ENCODE peak calls at places on chromosomes 3 and 15, in eight cellular contexts. U, W, A, S, Y, D, B and R are unnamed samples.
A peak's percentile ranks its signal among the peaks of the same experiment; 100 is the strongest.

GRCh38 chr3:118544458-118544857 is 490.2 kb downstream of the IGSF11 start:
- DNase-seq in S (no peak), B (peak; percentile 38), Y (no peak), A (no peak), D (no peak), W (no peak), U (no peak), R (no peak)

GRCh38 chr15:43492266-43492665 is 690 bp downstream of the TP53BP1 start:
- DNase-seq in B (no peak), W (no peak), S (no peak), A (no peak), U (no peak), D (peak; percentile 25), Y (no peak), R (no peak)

GRCh38 chr3:164450276-164450905 is 627.9 kb downstream of the SI start:
- DNase-seq in U (no peak), Y (no peak), A (no peak), S (no peak), W (no peak), D (no peak), B (no peak), R (no peak)

GRCh38 chr15:100663066-100663465 is 60.7 kb downstream of the ASB7 start:
- DNase-seq in Y (no peak), U (peak; percentile 22), B (peak; percentile 36), S (no peak), W (no peak), A (peak; percentile 87), D (no peak), R (no peak)

GRCh38 chr3:63947594-63947993 is 35.4 kb upstream of the SCAANT1 start:
- DNase-seq in A (no peak), S (no peak), W (no peak), D (no peak), B (no peak), U (no peak), Y (no peak), R (no peak)

GRCh38 chr3:177777699-177778098 is 580.4 kb upstream of the TBL1XR1 start:
- DNase-seq in S (peak; percentile 51), U (peak; percentile 65), D (peak; percentile 58), W (no peak), B (peak; percentile 51), A (peak; percentile 2), Y (peak; percentile 38), R (peak; percentile 25)

GRCh38 chr3:169542347-169542751 is 121.2 kb downstream of the MECOM start:
- DNase-seq in A (no peak), D (no peak), S (no peak), Y (no peak), W (no peak), U (peak; percentile 74), B (no peak), R (no peak)

GRCh38 chr15:35723120-35723707 is 177.2 kb upstream of the DPH6 start:
- DNase-seq in Y (no peak), W (no peak), B (no peak), U (no peak), A (no peak), S (no peak), D (no peak), R (no peak)

GRCh38 chr3:15630646-15631350 is 29.3 kb downstream of the BTD start:
- DNase-seq in W (no peak), A (peak; percentile 58), D (no peak), U (peak; percentile 64), Y (no peak), B (no peak), S (no peak), R (no peak)

GRCh38 chr15:39472661-39473657 is 107.9 kb upstream of the THBS1 start:
- DNase-seq in A (no peak), B (no peak), S (peak; percentile 76), D (no peak), U (peak; percentile 100), Y (peak; percentile 67), W (peak; percentile 74), R (no peak)

GRCh38 chr3:11096266-11097135 is 57.8 kb upstream of the HRH1 start:
- DNase-seq in U (peak; percentile 94), Y (peak; percentile 50), B (peak; percentile 74), W (peak; percentile 80), D (no peak), S (peak; percentile 90), A (peak; percentile 88), R (peak; percentile 10)

GRCh38 chr3:119636891-119637611 is 23.3 kb downstream of the POPDC2 start:
- DNase-seq in B (no peak), W (no peak), U (no peak), S (no peak), D (no peak), Y (no peak), A (no peak), R (no peak)

GRCh38 chr3:10505050-10505790 is at the start of gene ATP2B2:
- DNase-seq in Y (no peak), B (no peak), D (peak; percentile 13), S (no peak), A (peak; percentile 22), W (no peak), U (no peak), R (no peak)

DNA sequence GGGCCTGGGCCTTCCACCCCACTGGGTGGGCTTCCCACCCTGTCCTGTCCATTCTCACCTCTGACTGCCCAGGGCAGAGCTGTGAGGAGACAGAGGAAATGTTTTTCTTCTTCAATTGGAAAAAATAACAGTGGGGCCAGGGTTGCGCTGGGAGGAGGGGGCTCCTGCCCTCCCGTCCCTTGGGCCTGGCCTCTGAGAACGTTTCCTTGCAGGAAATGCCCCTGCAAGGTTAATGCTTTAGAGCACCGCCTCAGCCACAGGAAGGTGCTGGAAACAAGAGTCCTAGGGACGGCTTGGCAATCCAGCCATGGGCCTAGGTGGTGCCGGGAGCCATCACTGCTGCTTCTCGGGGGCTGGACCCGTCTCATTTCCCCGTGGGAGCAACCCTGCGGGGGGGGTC is 3.8 kb upstream of the PLXND1 start:
- DNase-seq in U (no peak), S (no peak), W (no peak), Y (no peak), B (no peak), D (no peak), A (no peak), R (no peak)
- H3K27ac ChIP-seq in U (no peak overlapping the region), S (no peak overlapping the region), W (peak overlapping the region; percentile 99), Y (no peak overlapping the region), B (no peak overlapping the region), D (no peak overlapping the region), A (peak overlapping the region; percentile 74), R (no peak overlapping the region)

GRCh38 chr15:70261083-70261482 is 163.4 kb upstream of the TLE3 start:
- DNase-seq in A (no peak), U (no peak), D (no peak), Y (no peak), B (no peak), W (no peak), S (no peak), R (no peak)
- H3K4me1 ChIP-seq in A (no peaks in the 10 kb centered on the region), U (peaks cover 16% of the 10 kb centered on the region), D (peaks cover 67% of the 10 kb centered on the region), Y (no peaks in the 10 kb centered on the region), B (no peaks in the 10 kb centered on the region), W (peaks cover 10% of the 10 kb centered on the region), S (peaks cover 8% of the 10 kb centered on the region), R (peaks cover 48% of the 10 kb centered on the region)

GRCh38 chr3:184177767-184178306 is 3.2 kb downstream of the AP2M1 start:
- DNase-seq in S (peak; percentile 37), U (no peak), Y (no peak), A (no peak), W (no peak), D (no peak), B (no peak), R (no peak)
- H3K4me3 ChIP-seq in S (no peak overlapping the region), U (no peak overlapping the region), Y (peak overlapping the region; percentile 88), A (no peak overlapping the region), W (no peak overlapping the region), D (no peak overlapping the region), B (no peak overlapping the region), R (no peak overlapping the region)

DNA sequence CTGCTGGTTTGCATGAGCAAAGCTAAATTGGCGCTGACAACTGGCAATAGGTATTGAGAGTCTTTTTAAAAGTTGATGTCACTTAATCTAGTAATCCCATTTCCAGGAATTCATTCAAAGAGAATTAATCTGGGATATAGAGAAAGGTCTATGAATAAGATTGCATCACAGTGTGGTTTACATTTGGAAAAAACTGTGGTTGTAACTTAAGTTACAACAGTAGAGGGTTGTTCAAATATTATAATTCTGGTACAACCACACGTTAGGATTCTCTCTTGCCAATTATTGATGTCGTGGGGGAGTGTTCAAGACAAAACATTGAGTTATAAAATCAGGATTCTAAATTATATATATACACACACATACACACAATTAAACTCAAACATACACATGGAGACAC is 79.8 kb downstream of the LIPC start:
- DNase-seq in A (no peak), B (no peak), W (no peak), D (no peak), S (no peak), Y (no peak), U (no peak), R (no peak)
- H3K27ac ChIP-seq in A (no peak overlapping the region), B (no peak overlapping the region), W (no peak overlapping the region), D (no peak overlapping the region), S (no peak overlapping the region), Y (no peak overlapping the region), U (no peak overlapping the region), R (no peak overlapping the region)